ENCODE peak calls at places on chromosomes 4 and X, in four cellular contexts. O, V, K and R are unnamed samples.

GRCh38 chr4:7352486-7352885 is 82.2 kb downstream of the PSAPL1 start:
- DNase-seq in O (no peak), V (no peak), K (no peak), R (no peak)

GRCh38 chr4:123397276-123398150 is 918 bp downstream of the SPRY1 start:
- DNase-seq in O (peak; percentile 74), V (peak; percentile 75), K (no peak), R (peak; percentile 78)

GRCh38 chr4:108166441-108167315 is 2.1 kb downstream of the LEF1 start:
- DNase-seq in O (no peak), V (peak; percentile 27), K (no peak), R (peak; percentile 54)

GRCh38 chr4:27947320-27947719 is 1086.7 kb downstream of the STIM2 start:
- DNase-seq in O (no peak), V (no peak), K (no peak), R (no peak)

GRCh38 chrX:109936114-109936513 is 66.8 kb upstream of the TMEM164 start:
- DNase-seq in O (no peak), V (no peak), K (no peak), R (no peak)

GRCh38 chr4:658031-658667 is 15.9 kb downstream of the ATP5ME start:
- DNase-seq in O (no peak), V (no peak), K (no peak), R (no peak)

GRCh38 chrX:16124201-16124600 is 836 bp downstream of the GRPR start:
- DNase-seq in O (no peak), V (no peak), K (no peak), R (no peak)

GRCh38 chr4:47536956-47537355 is 51.9 kb downstream of the ATP10D start:
- DNase-seq in O (no peak), V (no peak), K (no peak), R (no peak)

GRCh38 chrX:17621566-17622270 is 115.6 kb upstream of the SCML1 start:
- DNase-seq in O (no peak), V (no peak), K (no peak), R (no peak)